ENCODE peak calls at places on chromosomes 3 and 15, in ten cellular contexts. P is astrocyte, G is left lung, V is right atrium auricular region, U is A549, Z is lower leg skin, J is brain microvascular endothelial cell, D is AG04450, R is cardiac fibroblast, N is K562. C is an unnamed sample.
A peak's percentile ranks its signal among the peaks of the same experiment; 100 is the strongest.

GRCh38 chr3:127088511-127089430 is 104.2 kb upstream of the PRR23E start:
- DNase-seq in R (no peak), D (no peak), J (no peak), N (no peak), P (no peak), U (no peak), V (no peak), Z (no peak), G (peak; percentile 67), C (no peak)

GRCh38 chr15:95845862-95846515 is 484.5 kb upstream of the NR2F2 start:
- DNase-seq in P (no peak), J (peak; percentile 35), R (peak; percentile 46), N (no peak), G (peak; percentile 41), Z (no peak), U (no peak), V (no peak), D (peak; percentile 42), C (no peak)

GRCh38 chr15:89341316-89342005 is 6.8 kb upstream of the POLG start:
- DNase-seq in U (no peak), V (no peak), P (no peak), Z (no peak), N (no peak), J (no peak), R (no peak), G (no peak), D (no peak), C (no peak)

GRCh38 chr3:190983875-190984274 is 121.4 kb upstream of the GMNC start:
- DNase-seq in V (no peak), N (no peak), U (no peak), G (no peak), R (no peak), P (no peak), J (no peak), Z (no peak), D (no peak), C (no peak)

GRCh38 chr15:80580107-80580506 is 115.0 kb upstream of the ABHD17C start:
- DNase-seq in P (peak; percentile 75), V (no peak), D (no peak), G (no peak), U (no peak), J (peak; percentile 83), Z (peak; percentile 75), R (peak; percentile 81), N (no peak), C (peak; percentile 59)

GRCh38 chr3:42983927-42984326 is 4.8 kb downstream of the GASK1A start:
- DNase-seq in P (no peak), G (no peak), R (no peak), Z (no peak), N (no peak), U (no peak), D (no peak), J (no peak), V (no peak), C (no peak)

GRCh38 chr3:193773266-193774183 is 180.5 kb downstream of the OPA1 start:
- DNase-seq in P (peak; percentile 41), G (no peak), N (no peak), R (no peak), J (no peak), V (no peak), Z (no peak), D (no peak), U (no peak), C (no peak)

GRCh38 chr15:98896802-98897732 is 110.5 kb downstream of the PGPEP1L start:
- DNase-seq in D (peak; percentile 98), U (peak; percentile 99), J (peak; percentile 99), G (no peak), N (peak; percentile 21), V (peak; percentile 66), P (peak; percentile 100), R (peak; percentile 99), Z (no peak), C (peak; percentile 99)

GRCh38 chr3:138381413-138381901 is 33.1 kb downstream of the MRAS start:
- DNase-seq in V (no peak), J (no peak), D (no peak), G (no peak), N (no peak), R (peak; percentile 10), P (peak; percentile 62), U (no peak), Z (no peak), C (peak; percentile 59)

GRCh38 chr3:12601072-12601471 is 44.2 kb downstream of the MKRN2 start:
- DNase-seq in Z (no peak), J (no peak), D (no peak), N (no peak), R (peak; percentile 27), P (no peak), U (peak; percentile 21), V (no peak), G (no peak), C (peak; percentile 29)

GRCh38 chr3:97347780-97348179 is 416.8 kb upstream of the ARL6 start:
- DNase-seq in U (no peak), V (no peak), G (no peak), R (no peak), N (no peak), D (no peak), Z (no peak), P (no peak), J (no peak), C (no peak)

GRCh38 chr3:57575966-57576610 is 20.0 kb downstream of the PDE12 start:
- DNase-seq in D (no peak), U (no peak), R (no peak), Z (no peak), N (no peak), P (no peak), J (no peak), V (no peak), G (no peak), C (no peak)

GRCh38 chr15:70142072-70142321 is 44.3 kb upstream of the TLE3 start:
- DNase-seq in N (no peak), G (no peak), J (no peak), U (no peak), D (no peak), V (no peak), P (no peak), Z (no peak), R (no peak), C (no peak)

GRCh38 chr3:143737065-143737464 is 111.2 kb downstream of the SLC9A9 start:
- DNase-seq in J (no peak), P (no peak), G (no peak), R (peak; percentile 6), N (no peak), V (no peak), D (no peak), U (no peak), Z (no peak), C (no peak)

DNA sequence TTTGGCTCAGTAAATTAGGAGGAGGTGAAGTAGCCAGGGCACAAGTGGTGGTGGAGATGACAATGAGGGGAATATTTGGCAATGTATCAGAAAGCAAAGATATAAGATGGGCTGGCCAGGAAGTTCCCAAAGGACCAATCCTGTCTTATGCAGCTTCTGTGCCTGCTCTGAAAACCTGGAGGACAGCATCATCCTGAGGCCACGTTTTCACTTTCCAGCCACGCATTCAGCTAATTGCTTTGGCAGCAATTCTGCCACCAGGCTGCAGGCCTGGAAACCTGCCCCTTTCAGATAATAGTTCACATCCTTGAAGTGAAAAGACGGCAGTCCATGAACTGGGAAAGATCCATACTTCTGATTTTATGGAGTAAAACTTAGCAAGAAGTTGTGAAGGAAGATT is 682.4 kb downstream of the GRM7 start:
- DNase-seq in V (no peak), N (no peak), J (no peak), Z (no peak), D (no peak), P (peak; percentile 6), G (peak; percentile 32), U (no peak), R (no peak), C (no peak)
- TF ChIP-seq CTCF in V (no peak), N (no peak), J (no peak), Z (no peak), D (no peak), P (no peak), G (no peak), U (no peak), R (no peak), C (no peak)

GRCh38 chr15:31975446-31976229 is 54.7 kb upstream of the CHRNA7 start:
- DNase-seq in R (peak; percentile 7), V (no peak), N (no peak), Z (peak; percentile 74), P (no peak), D (no peak), J (no peak), U (no peak), G (no peak), C (peak; percentile 6)
- H3K4me3 ChIP-seq in R (peak overlapping the region; percentile 21), V (peak overlapping the region; percentile 30), N (no peak overlapping the region), Z (no peak overlapping the region), P (peak overlapping the region; percentile 25), D (no peak overlapping the region), J (peak overlapping the region; percentile 22), U (peak overlapping the region; percentile 42), G (no peak overlapping the region), C (no peak overlapping the region)

GRCh38 chr15:45522179-45522930 is at the start of gene SLC30A4:
- DNase-seq in N (peak; percentile 73), R (peak; percentile 53), D (no peak), P (peak; percentile 42), J (peak; percentile 20), U (peak; percentile 28), V (peak; percentile 66), Z (peak; percentile 93), G (peak; percentile 89), C (peak; percentile 47)
- TF ChIP-seq CTCF in N (peak; percentile 27), R (no peak), D (peak; percentile 38), P (peak; percentile 13), J (peak; percentile 26), U (peak; percentile 41), V (no peak), Z (no peak), G (no peak), C (peak; percentile 21)

GRCh38 chr3:39107056-39107873 is at the start of the genes GORASP1 and TTC21A:
- DNase-seq in G (peak; percentile 96), D (peak; percentile 58), Z (peak; percentile 96), J (peak; percentile 89), R (peak; percentile 85), U (peak; percentile 91), P (peak; percentile 85), V (peak; percentile 90), N (peak; percentile 90), C (peak; percentile 86)

GRCh38 chr3:39106281-39107055 is 959 bp downstream of the GORASP1 start:
- DNase-seq in G (no peak), J (peak; percentile 22), D (no peak), N (no peak), U (no peak), R (peak; percentile 39), Z (peak; percentile 81), P (peak; percentile 33), V (peak; percentile 57), C (peak; percentile 49)

GRCh38 chr3:39103791-39104552 is 3.5 kb downstream of the GORASP1 start:
- DNase-seq in N (no peak), R (no peak), G (no peak), U (no peak), V (no peak), P (no peak), J (no peak), D (no peak), Z (peak; percentile 72), C (no peak)

GRCh38 chr3:39104961-39105686 is 2.3 kb downstream of the GORASP1 start:
- DNase-seq in G (no peak), V (no peak), D (no peak), U (no peak), J (no peak), Z (peak; percentile 81), R (no peak), N (no peak), P (no peak), C (no peak)

DNA sequence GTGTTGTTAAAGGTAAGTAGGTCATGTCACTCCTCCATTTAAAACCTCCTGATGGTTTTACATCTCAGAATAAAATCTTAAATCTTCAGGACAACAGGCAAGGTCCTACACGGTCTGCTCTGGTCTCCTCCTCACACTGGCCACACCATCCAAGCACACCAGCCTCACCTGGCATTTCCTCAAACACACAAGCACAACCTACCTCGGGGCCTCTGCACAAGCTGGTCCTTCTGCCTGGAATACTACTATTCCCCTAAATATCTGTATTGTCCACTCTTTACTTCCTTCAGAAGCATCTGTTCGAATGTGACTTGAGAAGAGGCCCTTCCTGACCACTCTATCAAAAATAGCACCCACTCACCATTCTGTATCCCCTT is 1.8 kb downstream of the GORASP1 start:
- DNase-seq in D (no peak), N (no peak), U (no peak), Z (peak; percentile 78), V (no peak), R (no peak), P (no peak), J (no peak), G (no peak), C (no peak)
- H3K4me3 ChIP-seq in D (peak overlapping the region; percentile 92), N (no peak overlapping the region), U (no peak overlapping the region), Z (no peak overlapping the region), V (peak overlapping the region; percentile 95), R (no peak overlapping the region), P (no peak overlapping the region), J (no peak overlapping the region), G (peak overlapping the region; percentile 89), C (peak overlapping the region; percentile 95)

C was measured in AG10803.